ENCODE peak calls at places on chromosome 12, in six cellular contexts. L, X, Q, F, K and T are unnamed samples.
A peak's percentile ranks its signal among the peaks of the same experiment; 100 is the strongest.

GRCh38 chr12:117662220-117662619 is 300.8 kb upstream of the NOS1 start:
- DNase-seq in L (no peak), X (no peak), Q (no peak), F (no peak), K (no peak), T (no peak)

GRCh38 chr12:28869197-28869596 is 279.9 kb upstream of the FAR2 start:
- DNase-seq in L (no peak), X (no peak), Q (no peak), F (peak; percentile 97), K (peak; percentile 14), T (no peak)

GRCh38 chr12:132170094-132170636 is 25.9 kb downstream of the NOC4L start:
- DNase-seq in L (no peak), X (peak; percentile 47), Q (no peak), F (peak; percentile 95), K (no peak), T (no peak)

GRCh38 chr12:89245090-89245489 is 107.2 kb downstream of the DUSP6 start:
- DNase-seq in L (peak; percentile 31), X (no peak), Q (no peak), F (peak; percentile 66), K (no peak), T (peak; percentile 6)

GRCh38 chr12:46590991-46591703 is 218.6 kb upstream of the SLC38A2 start:
- DNase-seq in L (no peak), X (no peak), Q (no peak), F (no peak), K (no peak), T (no peak)

GRCh38 chr12:106956048-106956935 is 585 bp downstream of the TMEM263 start:
- DNase-seq in L (peak; percentile 29), X (peak; percentile 70), Q (peak; percentile 84), F (peak; percentile 90), K (peak; percentile 90), T (peak; percentile 36)

GRCh38 chr12:9782547-9783382 is 22.1 kb upstream of the CD69 start:
- DNase-seq in L (no peak), X (no peak), Q (no peak), F (no peak), K (no peak), T (peak; percentile 64)

GRCh38 chr12:121575952-121576615 is 4.7 kb downstream of the KDM2B start:
- DNase-seq in L (no peak), X (no peak), Q (no peak), F (no peak), K (no peak), T (no peak)

GRCh38 chr12:124744659-124745467 is 118.8 kb downstream of the SCARB1 start:
- DNase-seq in L (no peak), X (no peak), Q (peak; percentile 89), F (no peak), K (peak; percentile 85), T (no peak)

GRCh38 chr12:6925239-6925542 is 2.6 kb upstream of the ATN1 start:
- DNase-seq in L (no peak), X (no peak), Q (no peak), F (no peak), K (no peak), T (no peak)

GRCh38 chr12:46891306-46891705 is 65.5 kb upstream of the SLC38A4 start:
- DNase-seq in L (no peak), X (no peak), Q (no peak), F (peak; percentile 34), K (no peak), T (no peak)

GRCh38 chr12:50207424-50207823 is 40.3 kb upstream of the CERS5 start:
- DNase-seq in L (no peak), X (no peak), Q (no peak), F (no peak), K (no peak), T (no peak)

GRCh38 chr12:11658796-11659195 is 9.3 kb downstream of the ETV6 start:
- DNase-seq in L (no peak), X (peak; percentile 49), Q (no peak), F (peak; percentile 93), K (no peak), T (no peak)

GRCh38 chr12:86194721-86195120 is 61.5 kb downstream of the MGAT4C start:
- DNase-seq in L (no peak), X (no peak), Q (no peak), F (no peak), K (no peak), T (no peak)

GRCh38 chr12:62817556-62818271 is 117.2 kb downstream of the PPM1H start:
- DNase-seq in L (no peak), X (peak; percentile 23), Q (no peak), F (peak; percentile 88), K (no peak), T (no peak)

GRCh38 chr12:113462117-113462774 is 9.4 kb downstream of the LHX5 start:
- DNase-seq in L (peak; percentile 52), X (no peak), Q (peak; percentile 91), F (peak; percentile 37), K (peak; percentile 85), T (no peak)
- H3K4me3 ChIP-seq in L (peak overlapping the region; percentile 35), X (peak overlapping the region; percentile 23), Q (peak overlapping the region; percentile 12), F (no peak overlapping the region), K (peak overlapping the region; percentile 32), T (peak overlapping the region; percentile 13)

GRCh38 chr12:55842681-55843429 is at the start of gene MMP19:
- DNase-seq in L (no peak), X (peak; percentile 24), Q (no peak), F (peak; percentile 70), K (peak; percentile 21), T (peak; percentile 62)
- H3K4me3 ChIP-seq in L (no peak within 1 kb of the TSS), X (peak within 1 kb of the TSS; percentile 67), Q (no peak within 1 kb of the TSS), F (peak within 1 kb of the TSS; percentile 51), K (no peak within 1 kb of the TSS), T (peak within 1 kb of the TSS; percentile 38)

DNA sequence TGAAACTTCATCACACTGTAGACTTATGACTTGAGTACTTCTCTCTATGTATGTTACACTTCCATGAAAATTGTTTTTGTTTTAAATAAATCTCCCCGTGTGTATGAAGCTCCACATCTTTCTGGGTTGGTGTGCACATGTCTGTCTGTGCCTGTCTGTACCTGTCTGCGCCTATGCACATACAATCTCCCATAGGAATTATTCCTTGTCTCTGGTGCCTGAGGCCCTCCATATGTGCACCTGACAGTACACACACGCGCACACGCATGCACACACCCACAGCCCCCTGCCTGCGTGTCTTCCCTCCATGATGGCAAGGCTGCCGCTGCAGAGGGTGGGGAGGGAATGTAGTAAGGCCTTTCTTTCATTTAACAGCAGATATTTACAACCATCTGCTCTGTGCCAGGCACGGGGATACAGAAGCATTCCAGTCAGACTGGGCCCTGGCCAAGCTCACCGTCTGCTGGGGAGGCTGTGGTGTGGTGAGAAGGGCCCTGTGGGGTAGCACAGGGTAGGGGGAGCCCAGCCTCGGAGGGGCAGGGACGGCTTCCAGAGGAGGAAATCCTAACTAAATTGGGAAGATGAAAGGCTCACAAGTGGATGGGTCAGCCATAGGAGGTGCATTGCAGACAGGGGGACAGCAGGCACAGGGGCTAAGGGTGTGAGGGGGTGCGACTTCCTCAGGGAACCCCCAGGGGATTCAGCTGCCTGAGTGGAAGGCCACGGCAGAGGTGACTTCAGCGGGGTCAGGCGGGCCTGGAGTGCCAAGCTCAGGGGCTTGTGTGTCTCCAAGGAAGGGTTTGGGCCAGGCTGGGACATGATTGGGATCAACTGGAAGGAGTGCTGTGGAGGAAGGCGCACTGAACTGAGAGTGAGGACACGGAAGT is 26.1 kb downstream of the KRT8 start:
- DNase-seq in L (no peak), X (no peak), Q (no peak), F (no peak), K (no peak), T (no peak)
- H3K4me3 ChIP-seq in L (no peak overlapping the region), X (no peak overlapping the region), Q (no peak overlapping the region), F (no peak overlapping the region), K (no peak overlapping the region), T (no peak overlapping the region)

DNA sequence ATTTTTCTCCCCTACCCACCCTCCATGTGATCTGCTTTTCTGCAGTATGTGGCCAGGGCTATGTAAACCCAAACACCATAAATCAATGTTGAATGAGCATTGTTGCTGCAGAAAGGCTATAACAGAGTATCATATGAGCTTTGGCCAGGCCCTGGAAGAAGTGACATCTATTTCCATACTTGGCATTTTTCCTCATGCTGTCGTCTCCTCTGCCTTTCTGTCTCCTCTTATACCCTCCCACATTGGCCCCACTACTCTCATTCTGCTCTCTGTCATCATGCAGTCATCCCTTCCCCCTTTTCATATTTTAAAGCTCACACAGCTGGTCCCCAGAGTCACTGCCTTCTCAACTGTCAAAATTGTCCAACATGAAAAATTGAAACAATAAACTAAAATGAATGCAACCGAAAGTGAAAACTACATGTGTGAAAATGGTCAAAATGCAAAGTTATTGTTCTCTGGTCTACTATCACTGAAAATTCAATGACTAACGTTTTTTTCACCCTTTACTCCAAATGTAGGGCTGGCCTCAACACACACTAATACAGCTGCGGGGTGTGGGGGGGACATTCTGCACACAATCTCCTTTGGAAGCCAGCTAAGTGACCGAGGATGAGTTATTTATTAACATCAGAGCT is 290.7 kb upstream of the TMPO start:
- DNase-seq in L (no peak), X (no peak), Q (no peak), F (no peak), K (no peak), T (no peak)
- H3K4me3 ChIP-seq in L (no peak overlapping the region), X (no peak overlapping the region), Q (no peak overlapping the region), F (no peak overlapping the region), K (no peak overlapping the region), T (no peak overlapping the region)

DNA sequence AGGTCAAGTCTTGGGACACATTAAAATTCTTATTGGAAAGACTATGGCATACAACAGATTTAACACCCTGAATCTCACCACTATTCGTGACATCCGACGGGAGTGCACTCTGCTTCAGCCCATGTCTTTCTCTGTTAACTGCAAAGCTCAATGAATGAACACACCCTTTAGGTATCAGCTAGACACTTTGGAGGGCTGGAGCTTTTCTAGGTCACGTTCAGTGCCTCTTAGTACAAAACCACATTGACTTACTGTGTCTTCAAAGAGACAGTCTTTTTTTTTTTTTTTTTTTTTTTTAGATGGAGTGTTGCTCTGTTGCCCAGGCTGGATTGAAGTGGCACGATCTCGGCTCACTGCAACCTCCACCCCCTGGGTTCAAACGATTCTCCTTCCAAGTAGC is 80.6 kb downstream of the GLT1D1 start:
- DNase-seq in L (no peak), X (no peak), Q (no peak), F (no peak), K (no peak), T (no peak)
- H3K4me3 ChIP-seq in L (no peak overlapping the region), X (no peak overlapping the region), Q (no peak overlapping the region), F (no peak overlapping the region), K (no peak overlapping the region), T (no peak overlapping the region)